ENCODE peak calls at places on chromosomes 7 and 10, in six cellular contexts. C is GM10248, I is PC-3, A is IMR-90, L is fibroblast of the aortic adventitia, X is neural crest cell. R is an unnamed sample.

GRCh38 chr10:13681963-13682362 is 95.2 kb downstream of the PRPF18 start:
- DNase-seq in C (no peak), I (no peak), A (no peak), L (no peak), X (no peak), R (no peak)

GRCh38 chr7:109094-109493 is 83.3 kb upstream of the FAM20C start:
- DNase-seq in C (no peak), I (no peak), A (no peak), L (peak; percentile 11), X (no peak), R (no peak)

GRCh38 chr7:103131225-103131624 is 17.7 kb downstream of the NAPEPLD start:
- DNase-seq in C (no peak), I (peak; percentile 52), A (no peak), L (no peak), X (no peak), R (no peak)

GRCh38 chr7:14294637-14295036 is 305.2 kb upstream of the ETV1 start:
- DNase-seq in C (no peak), I (peak; percentile 37), A (no peak), L (no peak), X (no peak), R (no peak)

GRCh38 chr10:75058142-75058541 is 53.3 kb upstream of the SAMD8 start:
- DNase-seq in C (no peak), I (no peak), A (no peak), L (peak; percentile 26), X (no peak), R (no peak)

GRCh38 chr10:62148155-62148554 is 120.5 kb downstream of the RTKN2 start:
- DNase-seq in C (no peak), I (no peak), A (no peak), L (no peak), X (no peak), R (no peak)

GRCh38 chr7:110541962-110542361 is 549.0 kb upstream of the LRRN3 start:
- DNase-seq in C (no peak), I (peak; percentile 43), A (peak; percentile 67), L (no peak), X (no peak), R (no peak)

GRCh38 chr10:68135922-68136718 is 26.8 kb downstream of the MYPN start:
- DNase-seq in C (no peak), I (peak; percentile 99), A (peak; percentile 92), L (peak; percentile 86), X (no peak), R (no peak)

GRCh38 chr7:74002474-74003017 is 25.4 kb upstream of the ELN start:
- DNase-seq in C (no peak), I (peak; percentile 72), A (peak; percentile 78), L (peak; percentile 52), X (no peak), R (peak; percentile 44)

GRCh38 chr10:96249264-96249663 is 22.1 kb downstream of the BLNK start:
- DNase-seq in C (no peak), I (no peak), A (no peak), L (no peak), X (no peak), R (no peak)

GRCh38 chr7:86280150-86280549 is 363.6 kb upstream of the GRM3 start:
- DNase-seq in C (no peak), I (no peak), A (no peak), L (no peak), X (no peak), R (no peak)

GRCh38 chr10:14879801-14880193 is 1.1 kb downstream of the SUV39H2 start:
- DNase-seq in C (no peak), I (no peak), A (no peak), L (peak; percentile 3), X (no peak), R (no peak)

GRCh38 chr10:47354162-47354561 is 6.0 kb downstream of the RBP3 start:
- DNase-seq in C (no peak), I (peak; percentile 29), A (peak; percentile 5), L (peak; percentile 42), X (no peak), R (no peak)

GRCh38 chr10:11533328-11533781 is 78.1 kb downstream of the USP6NL start:
- DNase-seq in C (no peak), I (no peak), A (peak; percentile 33), L (peak; percentile 70), X (no peak), R (no peak)

GRCh38 chr10:94066411-94066810 is 72.7 kb downstream of the PLCE1 start:
- DNase-seq in C (no peak), I (peak; percentile 14), A (peak; percentile 65), L (peak; percentile 66), X (peak; percentile 32), R (no peak)

GRCh38 chr7:90580051-90580450 is 16.1 kb upstream of the CDK14 start:
- DNase-seq in C (no peak), I (peak; percentile 67), A (no peak), L (no peak), X (no peak), R (no peak)

GRCh38 chr7:514651-515598 is 4.7 kb downstream of the PDGFA start:
- DNase-seq in C (no peak), I (no peak), A (no peak), L (no peak), X (no peak), R (no peak)

GRCh38 chr7:122520961-122521555 is 177.9 kb downstream of the RNF133 start:
- DNase-seq in C (no peak), I (no peak), A (no peak), L (no peak), X (no peak), R (no peak)

GRCh38 chr10:102117391-102118159 is 2.6 kb downstream of the LDB1 start:
- DNase-seq in C (peak; percentile 45), I (no peak), A (peak; percentile 73), L (peak; percentile 82), X (peak; percentile 44), R (peak; percentile 24)

DNA sequence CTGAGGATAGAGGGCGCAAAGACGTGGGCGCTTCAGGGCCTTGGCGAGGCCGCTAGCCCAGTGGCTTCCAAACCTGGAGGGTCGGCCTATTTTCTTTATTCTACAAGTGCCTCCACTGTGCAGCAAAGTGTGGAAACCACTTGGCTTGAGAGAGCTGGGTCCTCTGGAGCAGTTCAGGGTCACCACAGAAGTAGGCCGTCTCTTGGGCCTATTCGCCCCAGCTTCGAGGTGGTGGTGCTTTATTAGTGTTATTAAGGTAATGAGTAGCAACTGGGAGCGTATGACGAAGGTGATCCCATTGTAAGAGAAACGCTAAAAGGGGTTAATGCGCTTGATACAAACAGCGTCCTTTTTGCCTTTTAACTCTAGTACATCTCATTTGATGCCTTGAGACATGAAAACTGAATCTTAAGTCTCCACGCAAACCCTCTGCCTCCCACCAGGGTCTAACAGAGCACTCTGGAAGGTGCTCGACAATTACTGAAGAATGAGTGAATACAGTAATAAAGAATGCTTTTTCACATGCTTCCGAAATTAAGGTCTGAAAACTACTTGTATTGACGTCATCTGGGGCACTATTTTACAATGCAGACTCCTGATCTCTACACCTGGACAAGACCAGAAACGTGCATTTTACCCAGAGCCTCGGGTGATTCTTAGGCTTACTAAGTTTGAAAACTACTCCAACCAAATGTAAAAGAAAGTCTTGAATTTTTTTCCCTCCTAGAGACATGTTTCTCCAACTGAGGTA is 647 bp upstream of the GSAP start:
- DNase-seq in C (no peak), I (no peak), A (no peak), L (no peak), X (no peak), R (no peak)
- TF ChIP-seq CTCF in C (no peak), I (peak; percentile 27), A (no peak), L (no peak), X (peak; percentile 5), R (no peak)

DNA sequence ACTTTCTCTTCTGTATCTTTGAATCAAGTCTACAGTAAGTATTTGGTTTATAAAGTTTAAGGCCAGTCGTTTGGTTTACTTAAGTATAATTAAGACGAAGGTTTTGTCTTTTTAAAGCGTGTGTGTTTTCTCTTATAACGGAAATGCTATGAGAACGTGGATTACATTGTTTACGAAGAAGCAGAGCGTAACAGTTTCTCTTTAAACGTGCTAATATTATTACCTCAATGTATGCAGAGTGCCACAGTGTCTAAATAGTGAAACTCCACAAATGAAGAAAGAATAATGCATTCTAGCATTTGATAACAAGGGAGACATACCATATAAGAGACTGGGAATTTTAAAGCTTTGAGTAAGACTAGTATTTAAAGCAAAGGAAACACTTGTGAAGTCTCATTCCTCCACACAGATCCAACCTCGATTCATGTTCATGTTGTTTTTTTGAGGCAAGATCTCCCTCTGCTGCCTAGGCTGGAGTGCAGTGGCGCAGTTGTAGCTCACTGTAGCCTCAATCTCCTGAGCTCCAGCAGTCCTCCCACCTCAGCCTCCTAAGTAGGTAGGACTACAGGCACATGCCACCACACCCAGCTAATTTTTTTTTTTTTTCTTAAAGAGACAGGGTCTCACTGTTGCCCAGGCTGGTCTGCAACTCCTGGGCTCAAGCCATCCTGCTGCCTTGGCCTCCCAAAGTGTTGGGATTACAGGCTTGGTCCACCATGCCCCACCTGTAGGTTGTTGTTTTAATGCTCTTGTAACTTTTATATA is 75.1 kb downstream of the ANKRD61 start:
- DNase-seq in C (no peak), I (peak; percentile 33), A (peak; percentile 38), L (peak; percentile 73), X (no peak), R (no peak)
- TF ChIP-seq CTCF in C (peak; percentile 45), I (peak; percentile 33), A (peak; percentile 29), L (peak; percentile 52), X (no peak), R (no peak)

GRCh38 chr7:56063882-56064625 is at the start of gene SUMF2:
- DNase-seq in C (peak; percentile 98), I (peak; percentile 85), A (peak; percentile 83), L (peak; percentile 87), X (peak; percentile 82), R (peak; percentile 92)
- TF ChIP-seq CTCF in C (no peak), I (no peak), A (peak; percentile 22), L (peak; percentile 14), X (no peak), R (no peak)

GRCh38 chr7:7182156-7183060 is at the start of gene C1GALT1:
- DNase-seq in C (peak; percentile 94), I (peak; percentile 96), A (peak; percentile 97), L (peak; percentile 97), X (peak; percentile 86), R (peak; percentile 96)

GRCh38 chr7:7181519-7182155 is 707 bp upstream of the C1GALT1 start:
- DNase-seq in C (peak; percentile 51), I (peak; percentile 20), A (peak; percentile 28), L (peak; percentile 54), X (no peak), R (peak; percentile 35)

GRCh38 chr7:7185382-7185989 is 3.1 kb downstream of the C1GALT1 start:
- DNase-seq in C (no peak), I (no peak), A (no peak), L (no peak), X (no peak), R (no peak)

GRCh38 chr7:7183833-7184463 is 1.6 kb downstream of the C1GALT1 start:
- DNase-seq in C (peak; percentile 15), I (peak; percentile 41), A (no peak), L (peak; percentile 67), X (no peak), R (no peak)

DNA sequence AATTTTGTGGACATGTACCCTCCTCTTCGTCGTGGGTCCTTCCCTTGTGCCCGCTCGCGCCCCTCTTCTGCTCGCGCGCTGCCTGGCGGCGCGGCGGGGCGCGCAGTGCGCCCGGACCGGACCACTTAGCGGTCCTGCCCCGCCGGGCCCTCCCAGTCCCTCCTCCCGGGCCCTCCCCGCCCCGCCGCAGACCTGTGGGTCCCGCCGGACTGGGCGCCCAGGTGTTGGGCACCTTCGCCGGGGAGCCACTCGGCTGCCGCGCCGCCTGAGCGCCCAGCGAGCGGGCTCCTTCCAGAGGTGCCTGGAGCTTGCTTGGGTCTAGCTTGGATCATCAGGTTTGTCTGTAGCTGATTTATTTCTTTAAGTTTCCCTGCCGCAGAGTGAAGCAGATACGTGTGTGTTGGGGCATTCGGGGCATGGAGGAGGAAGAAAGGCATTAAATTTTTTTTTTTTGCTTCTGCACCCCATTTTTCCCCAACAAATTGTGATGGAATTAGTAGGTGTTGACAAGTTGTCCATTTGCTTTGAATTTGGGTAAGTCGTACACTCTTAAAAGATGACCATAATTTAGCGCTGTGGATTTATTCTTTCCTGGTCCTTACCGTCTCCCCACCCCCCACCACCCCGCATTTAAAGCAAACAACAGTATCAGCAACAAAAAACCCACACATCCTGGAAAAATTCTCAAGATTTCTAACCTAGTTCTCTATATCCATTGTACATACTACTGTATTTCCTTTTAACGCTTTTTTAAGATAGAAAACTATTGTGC is 903 bp downstream of the C1GALT1 start:
- DNase-seq in C (peak; percentile 55), I (peak; percentile 34), A (no peak), L (peak; percentile 41), X (no peak), R (no peak)
- TF ChIP-seq CTCF in C (no peak), I (no peak), A (no peak), L (no peak), X (no peak), R (no peak)

R was measured in natural killer cell.